ENCODE peak calls at places on chromosomes 2 and 18, in five cellular contexts. One of them, this sample, is unnamed.

GRCh38 chr2:161273038-161273760 is 35.0 kb upstream of the PSMD14 start:
- DNase-seq in A549: peak; percentile 63
- DNase-seq in HepG2: peak; percentile 64
- DNase-seq in choroid plexus epithelial cell: peak; percentile 86
- DNase-seq in mesothelial cell of epicardium: no peak
- DNase-seq in this sample: peak; percentile 45

GRCh38 chr2:46914578-46915230 is 902 bp downstream of the MCFD2 start:
- DNase-seq in mesothelial cell of epicardium: no peak
- DNase-seq in A549: no peak
- DNase-seq in choroid plexus epithelial cell: peak; percentile 20
- DNase-seq in HepG2: no peak
- DNase-seq in this sample: no peak

GRCh38 chr2:180191352-180192124 is 184.4 kb upstream of the CWC22 start:
- DNase-seq in mesothelial cell of epicardium: no peak
- DNase-seq in choroid plexus epithelial cell: peak; percentile 66
- DNase-seq in HepG2: no peak
- DNase-seq in A549: no peak
- DNase-seq in this sample: no peak

GRCh38 chr2:79512442-79513401 is at the start of gene CTNNA2:
- DNase-seq in A549: peak; percentile 62
- DNase-seq in HepG2: peak; percentile 46
- DNase-seq in choroid plexus epithelial cell: peak; percentile 5
- DNase-seq in mesothelial cell of epicardium: peak; percentile 82
- DNase-seq in this sample: no peak

GRCh38 chr2:143954208-143954607 is 565.7 kb downstream of the ZEB2 start:
- DNase-seq in mesothelial cell of epicardium: no peak
- DNase-seq in HepG2: no peak
- DNase-seq in A549: no peak
- DNase-seq in choroid plexus epithelial cell: peak; percentile 42
- DNase-seq in this sample: peak; percentile 18

GRCh38 chr18:36530676-36531405 is 233.3 kb downstream of the FHOD3 start:
- DNase-seq in mesothelial cell of epicardium: no peak
- DNase-seq in choroid plexus epithelial cell: no peak
- DNase-seq in A549: no peak
- DNase-seq in HepG2: no peak
- DNase-seq in this sample: no peak

GRCh38 chr2:207898354-207898695 is 127.0 kb downstream of the PLEKHM3 start:
- DNase-seq in HepG2: no peak
- DNase-seq in mesothelial cell of epicardium: no peak
- DNase-seq in choroid plexus epithelial cell: no peak
- DNase-seq in A549: no peak
- DNase-seq in this sample: no peak

GRCh38 chr2:236162804-236163482 is 5.2 kb downstream of the GBX2 start:
- DNase-seq in A549: no peak
- DNase-seq in HepG2: no peak
- DNase-seq in choroid plexus epithelial cell: no peak
- DNase-seq in mesothelial cell of epicardium: no peak
- DNase-seq in this sample: no peak

GRCh38 chr2:236769981-236770671 is 200.5 kb downstream of the ACKR3 start:
- DNase-seq in HepG2: no peak
- DNase-seq in choroid plexus epithelial cell: peak; percentile 97
- DNase-seq in mesothelial cell of epicardium: no peak
- DNase-seq in A549: peak; percentile 87
- DNase-seq in this sample: peak; percentile 98

GRCh38 chr18:9069482-9070059 is 32.9 kb upstream of the NDUFV2 start:
- DNase-seq in mesothelial cell of epicardium: no peak
- DNase-seq in A549: no peak
- DNase-seq in choroid plexus epithelial cell: no peak
- DNase-seq in HepG2: no peak
- DNase-seq in this sample: no peak

GRCh38 chr2:233152541-233152940 is 92.4 kb downstream of the INPP5D start:
- DNase-seq in HepG2: no peak
- DNase-seq in mesothelial cell of epicardium: no peak
- DNase-seq in A549: no peak
- DNase-seq in choroid plexus epithelial cell: peak; percentile 16
- DNase-seq in this sample: no peak

GRCh38 chr2:46390901-46391395 is 88.4 kb upstream of the TMEM247 start:
- DNase-seq in mesothelial cell of epicardium: no peak
- DNase-seq in HepG2: no peak
- DNase-seq in choroid plexus epithelial cell: no peak
- DNase-seq in A549: no peak
- DNase-seq in this sample: no peak

GRCh38 chr18:50924372-50924771 is 43.5 kb upstream of the ELAC1 start:
- DNase-seq in HepG2: no peak
- DNase-seq in choroid plexus epithelial cell: peak; percentile 4
- DNase-seq in A549: no peak
- DNase-seq in mesothelial cell of epicardium: no peak
- DNase-seq in this sample: peak; percentile 44

GRCh38 chr2:74094291-74094690 is 53.4 kb downstream of the BOLA3 start:
- DNase-seq in A549: no peak
- DNase-seq in HepG2: no peak
- DNase-seq in mesothelial cell of epicardium: no peak
- DNase-seq in choroid plexus epithelial cell: no peak
- DNase-seq in this sample: no peak

GRCh38 chr2:226934546-226935243 is 98.8 kb downstream of the RHBDD1 start:
- DNase-seq in mesothelial cell of epicardium: no peak
- DNase-seq in HepG2: no peak
- DNase-seq in choroid plexus epithelial cell: no peak
- DNase-seq in A549: no peak
- DNase-seq in this sample: no peak

GRCh38 chr2:1541812-1542211 is 128.5 kb downstream of the TPO start:
- DNase-seq in A549: no peak
- DNase-seq in HepG2: no peak
- DNase-seq in mesothelial cell of epicardium: no peak
- DNase-seq in choroid plexus epithelial cell: no peak
- DNase-seq in this sample: no peak

GRCh38 chr2:20580690-20581437 is 70.0 kb downstream of the HS1BP3 start:
- DNase-seq in A549: peak; percentile 55
- DNase-seq in HepG2: peak; percentile 95
- DNase-seq in choroid plexus epithelial cell: no peak
- DNase-seq in mesothelial cell of epicardium: no peak
- DNase-seq in this sample: no peak

GRCh38 chr2:116416988-116417387 is 1397.5 kb upstream of the DDX18 start:
- DNase-seq in A549: no peak
- DNase-seq in mesothelial cell of epicardium: no peak
- DNase-seq in HepG2: no peak
- DNase-seq in choroid plexus epithelial cell: peak; percentile 2
- DNase-seq in this sample: no peak

GRCh38 chr2:42073739-42074138 is 25.9 kb downstream of the PKDCC start:
- DNase-seq in A549: no peak
- DNase-seq in HepG2: no peak
- DNase-seq in choroid plexus epithelial cell: no peak
- DNase-seq in mesothelial cell of epicardium: no peak
- DNase-seq in this sample: no peak

GRCh38 chr2:42077343-42077742 is 29.5 kb downstream of the PKDCC start:
- DNase-seq in A549: no peak
- DNase-seq in mesothelial cell of epicardium: no peak
- DNase-seq in choroid plexus epithelial cell: no peak
- DNase-seq in HepG2: no peak
- DNase-seq in this sample: no peak

GRCh38 chr2:42076357-42076921 is 28.6 kb downstream of the PKDCC start:
- DNase-seq in choroid plexus epithelial cell: no peak
- DNase-seq in HepG2: no peak
- DNase-seq in mesothelial cell of epicardium: no peak
- DNase-seq in A549: no peak
- DNase-seq in this sample: no peak

GRCh38 chr2:42072349-42073118 is 24.7 kb downstream of the PKDCC start:
- DNase-seq in HepG2: peak; percentile 54
- DNase-seq in A549: no peak
- DNase-seq in mesothelial cell of epicardium: no peak
- DNase-seq in choroid plexus epithelial cell: peak; percentile 61
- DNase-seq in this sample: no peak

GRCh38 chr2:42074661-42075060 is 26.8 kb downstream of the PKDCC start:
- DNase-seq in mesothelial cell of epicardium: no peak
- DNase-seq in choroid plexus epithelial cell: no peak
- DNase-seq in A549: no peak
- DNase-seq in HepG2: no peak
- DNase-seq in this sample: no peak
- TF ChIP-seq CTCF in mesothelial cell of epicardium: no peak
- TF ChIP-seq CTCF in choroid plexus epithelial cell: peak; percentile 21
- TF ChIP-seq CTCF in A549: no peak
- TF ChIP-seq CTCF in HepG2: peak; percentile 50
- TF ChIP-seq CTCF in this sample: no peak

DNA sequence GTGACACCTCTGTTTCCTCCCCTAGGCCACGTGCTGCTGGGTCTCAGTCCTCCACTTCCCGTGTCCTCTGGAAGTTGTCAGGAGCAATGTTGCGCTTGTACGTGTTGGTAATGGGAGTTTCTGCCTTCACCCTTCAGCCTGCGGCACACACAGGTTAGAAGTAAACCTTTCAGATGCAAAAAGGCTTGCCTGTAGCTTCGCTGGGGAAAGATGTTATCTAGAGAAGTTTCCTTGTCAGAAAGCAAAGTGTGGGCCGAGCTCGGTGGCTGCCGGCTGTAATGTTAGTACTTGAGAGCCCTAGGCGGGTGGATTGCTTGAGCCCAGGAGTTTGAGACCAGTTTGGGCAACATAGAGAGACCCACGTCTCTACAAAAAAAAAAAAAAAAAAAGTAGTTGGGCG is 16.7 kb downstream of the IL1R2 start:
- DNase-seq in A549: no peak
- DNase-seq in mesothelial cell of epicardium: no peak
- DNase-seq in HepG2: no peak
- DNase-seq in choroid plexus epithelial cell: no peak
- DNase-seq in this sample: no peak
- TF ChIP-seq CTCF in A549: no peak
- TF ChIP-seq CTCF in mesothelial cell of epicardium: no peak
- TF ChIP-seq CTCF in HepG2: no peak
- TF ChIP-seq CTCF in choroid plexus epithelial cell: no peak
- TF ChIP-seq CTCF in this sample: no peak

DNA sequence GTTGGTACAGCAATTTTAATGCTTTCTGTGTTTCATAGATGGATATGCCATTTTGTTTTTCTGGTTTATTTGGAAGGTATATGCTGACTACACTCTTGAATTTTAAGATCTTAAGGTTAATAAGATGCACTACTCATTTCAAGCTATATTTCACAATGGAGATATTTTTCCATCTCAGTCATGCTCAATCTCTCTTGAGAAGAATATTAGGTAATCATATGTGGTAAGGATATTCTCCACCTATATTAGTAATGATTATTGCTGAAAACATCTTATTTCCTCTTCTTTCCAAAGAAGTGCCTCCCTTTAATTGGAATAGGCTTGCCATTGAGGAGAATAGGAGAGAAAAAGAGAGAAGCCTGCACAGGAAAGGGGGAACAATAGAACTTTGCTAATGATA is 40.1 kb downstream of the EPB41L3 start:
- DNase-seq in choroid plexus epithelial cell: peak; percentile 71
- DNase-seq in A549: no peak
- DNase-seq in mesothelial cell of epicardium: no peak
- DNase-seq in HepG2: no peak
- DNase-seq in this sample: no peak
- TF ChIP-seq CTCF in choroid plexus epithelial cell: no peak
- TF ChIP-seq CTCF in A549: no peak
- TF ChIP-seq CTCF in mesothelial cell of epicardium: no peak
- TF ChIP-seq CTCF in HepG2: no peak
- TF ChIP-seq CTCF in this sample: no peak

GRCh38 chr2:85180322-85181092 is 47.3 kb downstream of the TCF7L1 start:
- DNase-seq in mesothelial cell of epicardium: no peak
- DNase-seq in choroid plexus epithelial cell: no peak
- DNase-seq in A549: no peak
- DNase-seq in HepG2: no peak
- DNase-seq in this sample: no peak

GRCh38 chr2:85183078-85183477 is 49.9 kb downstream of the TCF7L1 start:
- DNase-seq in A549: no peak
- DNase-seq in choroid plexus epithelial cell: no peak
- DNase-seq in mesothelial cell of epicardium: no peak
- DNase-seq in HepG2: no peak
- DNase-seq in this sample: peak; percentile 13

GRCh38 chr2:85179541-85179940 is 46.3 kb downstream of the TCF7L1 start:
- DNase-seq in choroid plexus epithelial cell: peak; percentile 44
- DNase-seq in mesothelial cell of epicardium: no peak
- DNase-seq in A549: no peak
- DNase-seq in HepG2: no peak
- DNase-seq in this sample: no peak

GRCh38 chr2:85181844-85182456 is 48.8 kb downstream of the TCF7L1 start:
- DNase-seq in HepG2: no peak
- DNase-seq in A549: no peak
- DNase-seq in mesothelial cell of epicardium: no peak
- DNase-seq in choroid plexus epithelial cell: no peak
- DNase-seq in this sample: no peak

DNA sequence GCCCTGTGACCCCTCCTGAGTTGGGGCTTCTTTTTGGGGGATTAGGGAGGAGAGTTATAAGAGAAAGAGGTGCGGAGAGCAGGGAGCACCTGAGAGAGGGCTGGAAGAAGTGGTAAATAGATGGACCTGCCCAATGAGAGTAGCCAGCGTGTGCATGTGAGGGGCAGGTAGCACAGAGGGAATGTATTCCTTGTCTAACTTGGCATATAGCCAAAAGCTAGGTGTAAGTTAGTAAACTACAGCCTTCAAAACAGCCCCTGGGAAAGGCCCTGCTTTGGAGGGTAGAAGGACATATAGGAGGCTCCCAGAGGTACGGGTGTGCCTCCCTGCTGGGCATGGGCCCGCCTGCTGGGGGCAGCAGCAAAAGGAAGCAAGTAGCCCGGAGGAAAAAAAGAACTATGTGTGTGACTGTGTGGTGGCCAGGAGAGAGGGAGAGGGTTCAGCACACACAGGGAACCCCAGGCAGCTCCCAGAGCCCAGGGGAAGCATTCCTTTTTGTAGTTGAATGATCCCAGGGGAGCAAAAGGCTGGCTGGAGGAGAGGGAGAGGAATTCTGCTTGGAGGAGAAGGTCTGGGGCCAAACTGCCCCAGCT is 48.0 kb downstream of the TCF7L1 start:
- DNase-seq in mesothelial cell of epicardium: no peak
- DNase-seq in A549: no peak
- DNase-seq in choroid plexus epithelial cell: no peak
- DNase-seq in HepG2: no peak
- DNase-seq in this sample: no peak
- TF ChIP-seq CTCF in mesothelial cell of epicardium: no peak
- TF ChIP-seq CTCF in A549: no peak
- TF ChIP-seq CTCF in choroid plexus epithelial cell: no peak
- TF ChIP-seq CTCF in HepG2: peak; percentile 25
- TF ChIP-seq CTCF in this sample: peak; percentile 16